ENCODE peak calls at places on chromosome 14, in eight cellular contexts. A, G, C, O, F, D, R and X are unnamed samples.

GRCh38 chr14:51328089-51328941 is 88.3 kb downstream of the TMX1 start:
- DNase-seq in C (no peak), O (no peak), R (peak; percentile 58), D (peak; percentile 77), A (no peak), F (peak; percentile 82), G (no peak), X (no peak)

GRCh38 chr14:89534896-89535615 is 118.0 kb upstream of the FOXN3 start:
- DNase-seq in R (peak; percentile 71), D (no peak), A (no peak), G (no peak), O (no peak), F (peak; percentile 72), C (no peak), X (no peak)

GRCh38 chr14:25086081-25086480 is 36.1 kb upstream of the STXBP6 start:
- DNase-seq in F (no peak), R (no peak), C (no peak), O (no peak), G (no peak), D (no peak), A (no peak), X (no peak)

GRCh38 chr14:56247495-56248087 is 129.4 kb downstream of the PELI2 start:
- DNase-seq in D (no peak), G (no peak), R (peak; percentile 56), A (no peak), F (peak; percentile 31), O (peak; percentile 18), C (no peak), X (no peak)

GRCh38 chr14:93044601-93045000 is 71.1 kb downstream of the ITPK1 start:
- DNase-seq in A (no peak), C (no peak), R (no peak), F (no peak), G (no peak), O (no peak), D (no peak), X (no peak)

GRCh38 chr14:65287264-65288131 is 125.0 kb upstream of the FUT8 start:
- DNase-seq in R (no peak), A (no peak), O (peak; percentile 91), C (no peak), D (peak; percentile 63), G (no peak), F (no peak), X (no peak)

GRCh38 chr14:46344327-46344937 is 307.1 kb downstream of the RPL10L start:
- DNase-seq in C (peak; percentile 66), D (no peak), R (peak; percentile 3), F (no peak), A (no peak), O (peak; percentile 34), G (peak; percentile 21), X (peak; percentile 40)

GRCh38 chr14:91867316-91867988 is at the start of gene TC2N:
- DNase-seq in F (no peak), O (no peak), R (no peak), A (no peak), C (no peak), D (peak; percentile 54), G (no peak), X (no peak)

GRCh38 chr14:65361920-65362319 is 50.6 kb upstream of the FUT8 start:
- DNase-seq in R (peak; percentile 96), A (no peak), O (no peak), F (peak; percentile 90), G (no peak), C (no peak), D (no peak), X (no peak)

GRCh38 chr14:25537846-25538455 is 488.0 kb upstream of the STXBP6 start:
- DNase-seq in O (peak; percentile 30), R (no peak), F (no peak), A (no peak), G (peak; percentile 27), D (peak; percentile 35), C (peak; percentile 66), X (peak; percentile 68)

GRCh38 chr14:72781476-72782181 is 112.3 kb downstream of the DPF3 start:
- DNase-seq in D (no peak), G (no peak), O (no peak), A (peak; percentile 24), C (no peak), F (peak; percentile 71), R (peak; percentile 51), X (peak; percentile 24)

GRCh38 chr14:59582161-59582560 is 5.5 kb upstream of the CCDC175 start:
- DNase-seq in R (no peak), C (no peak), D (no peak), F (no peak), O (no peak), G (no peak), A (no peak), X (no peak)

GRCh38 chr14:90580381-90581335 is 183.8 kb downstream of the CALM1 start:
- DNase-seq in A (no peak), G (no peak), D (no peak), F (peak; percentile 14), O (no peak), C (peak; percentile 31), R (no peak), X (no peak)

DNA sequence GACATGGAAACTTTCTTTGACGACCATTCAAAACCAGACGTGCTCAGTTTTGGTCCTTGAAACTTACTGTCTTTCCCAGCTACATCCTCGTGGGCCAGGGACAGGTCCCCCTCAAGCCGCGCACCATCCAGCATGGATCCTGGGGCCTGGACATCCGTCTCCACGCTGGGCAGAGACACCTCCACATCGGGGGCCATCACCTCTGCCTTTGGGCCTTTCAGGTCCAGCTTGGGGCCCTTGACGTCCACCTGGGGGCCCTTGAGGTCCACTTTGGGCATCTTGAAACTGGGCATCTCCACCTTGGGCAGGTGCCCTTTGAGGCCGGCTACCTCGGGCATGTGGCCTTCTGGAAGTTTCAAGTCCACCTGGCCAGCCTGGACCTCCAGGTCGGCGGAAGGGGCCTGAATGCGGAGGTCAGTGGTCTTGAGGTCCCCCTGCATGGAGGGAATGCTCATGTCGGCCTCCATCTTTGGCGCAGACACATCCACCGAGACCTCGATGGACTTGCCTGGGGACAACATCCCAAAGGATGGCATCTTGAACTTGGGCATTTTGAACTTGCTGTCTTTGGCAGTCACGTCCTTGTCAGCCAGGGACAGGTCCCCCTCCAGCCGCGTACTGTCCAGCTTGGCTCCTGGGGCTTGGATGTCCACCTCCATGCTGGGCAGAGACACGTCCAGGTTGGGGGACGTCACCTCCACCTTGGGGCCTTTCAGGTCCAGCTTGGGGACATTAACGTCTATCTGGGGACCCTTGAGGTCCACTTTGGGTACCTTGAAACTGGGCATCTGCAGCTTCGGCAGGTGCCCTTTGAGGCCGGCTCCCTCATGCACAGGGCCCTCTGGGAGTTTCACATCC is 17.1 kb downstream of the PLD4 start:
- DNase-seq in R (no peak), D (no peak), A (no peak), O (no peak), G (no peak), F (no peak), C (no peak), X (no peak)
- H3K4me3 ChIP-seq in R (no peak overlapping the region), D (no peak overlapping the region), A (no peak overlapping the region), O (no peak overlapping the region), G (no peak overlapping the region), F (no peak overlapping the region), C (no peak overlapping the region), X (no peak overlapping the region)

GRCh38 chr14:52693004-52693403 is 2.4 kb downstream of the ERO1A start:
- DNase-seq in O (no peak), D (no peak), A (no peak), G (no peak), F (no peak), R (no peak), C (no peak), X (no peak)

GRCh38 chr14:52690983-52691760 is 4.2 kb downstream of the ERO1A start:
- DNase-seq in D (no peak), G (no peak), O (no peak), F (no peak), C (no peak), A (no peak), R (no peak), X (no peak)

GRCh38 chr14:52693532-52693931 is 1.8 kb downstream of the ERO1A start:
- DNase-seq in R (no peak), F (no peak), A (no peak), C (no peak), D (no peak), O (no peak), G (no peak), X (no peak)

GRCh38 chr14:52694761-52695480 is 437 bp downstream of the ERO1A start:
- DNase-seq in C (peak; percentile 50), F (peak; percentile 49), R (peak; percentile 44), O (peak; percentile 84), D (peak; percentile 77), A (no peak), G (peak; percentile 29), X (peak; percentile 49)

GRCh38 chr14:52692248-52692962 is 3.0 kb downstream of the ERO1A start:
- DNase-seq in G (no peak), R (peak; percentile 88), C (no peak), O (peak; percentile 11), D (peak; percentile 32), A (no peak), F (peak; percentile 75), X (no peak)
- H3K4me2 ChIP-seq in G (no peak overlapping the region), R (peak overlapping the region; percentile 66), C (no peak overlapping the region), O (peak overlapping the region; percentile 89), D (peak overlapping the region; percentile 87), A (peak overlapping the region; percentile 24), F (peak overlapping the region; percentile 9), X (peak overlapping the region; percentile 77)

GRCh38 chr14:41604793-41605534 is 1.7 kb upstream of the LRFN5 start:
- DNase-seq in R (peak; percentile 87), D (no peak), O (no peak), F (peak; percentile 86), C (peak; percentile 93), G (peak; percentile 81), A (no peak), X (peak; percentile 87)
- H3K4me3 ChIP-seq in R (peak overlapping the region; percentile 59), D (no peak overlapping the region), O (no peak overlapping the region), F (peak overlapping the region; percentile 77), C (peak overlapping the region; percentile 71), G (peak overlapping the region; percentile 55), A (no peak overlapping the region), X (peak overlapping the region; percentile 93)

DNA sequence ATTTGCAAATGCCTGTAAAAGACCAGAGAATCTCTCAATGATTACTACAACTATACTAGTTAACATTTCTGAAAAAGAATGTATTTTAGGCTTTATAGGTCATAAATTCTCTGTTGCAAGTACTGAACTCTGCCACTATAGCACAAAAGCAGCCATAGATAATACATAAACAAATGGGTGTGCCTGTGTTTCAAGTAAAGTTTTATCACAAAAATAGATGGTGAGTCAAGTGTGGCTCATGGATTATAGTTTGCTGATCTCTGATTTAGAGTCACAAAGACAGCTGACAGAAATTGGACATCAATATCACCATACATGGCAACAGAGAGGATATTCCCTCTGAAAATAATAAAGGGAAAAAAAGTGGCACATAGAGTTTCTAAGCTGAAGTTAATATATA is 68.1 kb downstream of the FSCB start:
- DNase-seq in G (no peak), O (no peak), F (no peak), D (no peak), R (no peak), C (no peak), A (no peak), X (no peak)
- H3K4me2 ChIP-seq in G (no peak overlapping the region), O (no peak overlapping the region), F (no peak overlapping the region), D (no peak overlapping the region), R (no peak overlapping the region), C (no peak overlapping the region), A (no peak overlapping the region), X (no peak overlapping the region)